ENCODE peak calls at places on chromosomes 7 and 10, in six cellular contexts. O, I, W, R, L and H are unnamed samples.

GRCh38 chr10:90179696-90180407 is 478.5 kb downstream of the KIF20B start:
- DNase-seq in W (no peak), R (no peak), O (no peak), L (peak), I (peak), H (peak)

GRCh38 chr10:118003146-118003545 is 43.6 kb downstream of the RAB11FIP2 start:
- DNase-seq in R (no peak), W (no peak), L (no peak), O (no peak), I (no peak), H (no peak)

GRCh38 chr10:30219977-30220751 is 128.9 kb downstream of the MTPAP start:
- DNase-seq in I (peak), O (no peak), R (no peak), L (no peak), W (no peak), H (peak)

GRCh38 chr7:112362796-112363195 is 87.5 kb upstream of the IFRD1 start:
- DNase-seq in L (no peak), I (no peak), R (no peak), W (no peak), O (no peak), H (peak)

GRCh38 chr10:61211468-61211867 is 241.7 kb downstream of the TMEM26 start:
- DNase-seq in R (no peak), L (peak), O (no peak), W (no peak), I (no peak), H (peak)

GRCh38 chr7:157404845-157405481 is 68.2 kb downstream of the DNAJB6 start:
- DNase-seq in R (no peak), W (no peak), L (peak), I (peak), O (no peak), H (peak)

GRCh38 chr10:26556756-26557640 is 118.9 kb downstream of the APBB1IP start:
- DNase-seq in L (peak), W (peak), R (no peak), I (peak), O (peak), H (peak)

GRCh38 chr7:121045090-121045489 is 56.6 kb downstream of the CPED1 start:
- DNase-seq in R (no peak), O (no peak), L (no peak), W (no peak), I (no peak), H (no peak)

GRCh38 chr7:98249106-98249505 is 2.9 kb downstream of the TECPR1 start:
- DNase-seq in O (no peak), W (no peak), R (no peak), L (no peak), I (no peak), H (peak)

GRCh38 chr7:11193131-11193867 is 219.6 kb downstream of the PHF14 start:
- DNase-seq in I (no peak), R (peak), W (peak), O (no peak), L (peak), H (no peak)

GRCh38 chr10:123999956-124000615 is 93.3 kb downstream of the CHST15 start:
- DNase-seq in W (no peak), O (no peak), I (no peak), R (no peak), L (no peak), H (no peak)

GRCh38 chr7:159026271-159027047 is 118.2 kb downstream of the VIPR2 start:
- DNase-seq in O (peak), R (no peak), L (no peak), I (no peak), W (peak), H (no peak)

GRCh38 chr7:100366411-100367250 is 6.7 kb upstream of the PILRA start:
- DNase-seq in R (no peak), O (no peak), L (no peak), I (no peak), W (no peak), H (no peak)

GRCh38 chr7:155422599-155423336 is 35.2 kb upstream of the EN2 start:
- DNase-seq in L (no peak), O (no peak), I (no peak), W (no peak), R (no peak), H (no peak)

GRCh38 chr7:155423337-155424285 is 34.3 kb upstream of the EN2 start:
- DNase-seq in I (no peak), O (no peak), W (no peak), L (no peak), R (no peak), H (no peak)

GRCh38 chr7:155420116-155420515 is 37.8 kb upstream of the EN2 start:
- DNase-seq in I (no peak), L (no peak), O (no peak), W (no peak), R (no peak), H (no peak)

GRCh38 chr7:155424301-155425010 is 33.5 kb upstream of the EN2 start:
- DNase-seq in R (no peak), O (no peak), I (no peak), W (no peak), L (no peak), H (no peak)

GRCh38 chr7:155422151-155422550 is 35.8 kb upstream of the EN2 start:
- DNase-seq in R (no peak), W (no peak), O (no peak), I (no peak), L (no peak), H (no peak)
- H4K91ac ChIP-seq in R (no peak), W (no peak), O (no peak), I (no peak), L (no peak), H (no peak)

DNA sequence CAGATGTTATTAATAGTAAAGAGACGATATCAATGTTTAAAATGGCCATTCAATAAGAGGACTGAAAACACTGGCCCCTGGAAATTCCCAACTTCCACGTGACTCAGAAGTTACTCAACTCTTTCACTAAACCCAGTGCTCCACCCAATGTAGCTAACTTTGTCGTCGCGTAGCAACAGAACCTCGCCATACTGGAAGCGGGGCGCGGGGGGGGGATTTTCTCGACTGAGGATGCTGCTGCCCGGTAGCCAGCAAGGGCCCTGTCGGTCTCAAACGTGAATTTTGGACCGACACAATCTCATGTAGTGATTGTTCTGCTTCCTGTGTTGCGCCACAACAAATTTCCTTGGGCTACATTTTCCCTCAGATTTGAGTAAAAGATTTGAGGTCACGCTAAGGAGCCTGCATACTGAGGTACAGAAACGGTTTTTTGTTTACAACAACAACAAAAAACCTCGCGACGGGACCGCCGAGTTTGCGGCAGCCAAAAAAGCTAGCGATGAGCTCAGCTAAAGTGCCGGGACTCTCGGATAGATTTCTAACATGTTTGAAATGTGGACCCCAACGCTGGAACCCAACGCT is 977 bp upstream of the SFR1 start:
- DNase-seq in L (peak), W (peak), R (peak), I (peak), O (peak), H (peak)
- H4K8ac ChIP-seq in L (peak), W (no peak), R (peak), I (peak), O (no peak), H (peak)

DNA sequence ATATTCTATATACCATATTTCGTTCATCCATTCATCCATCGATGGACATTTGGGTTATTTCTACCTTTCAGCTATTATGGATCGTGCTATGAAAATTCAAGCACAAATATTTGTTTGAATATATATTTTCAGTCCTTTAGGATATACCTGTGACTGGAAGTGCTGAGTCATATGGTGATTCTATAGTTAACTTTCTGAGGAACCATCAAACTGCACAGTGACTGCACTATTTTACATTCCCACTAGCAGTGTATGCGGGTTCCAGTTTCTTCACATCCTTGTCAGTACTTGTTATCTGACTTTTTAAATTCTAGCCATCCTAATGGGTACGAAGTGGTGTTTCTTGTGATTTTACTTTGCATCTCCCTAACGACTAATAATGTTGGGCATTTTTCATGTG is 104.0 kb downstream of the MAPK8 start:
- DNase-seq in W (no peak), L (no peak), I (no peak), O (no peak), R (no peak), H (peak)
- H4K91ac ChIP-seq in W (no peak), L (no peak), I (no peak), O (no peak), R (no peak), H (no peak)

DNA sequence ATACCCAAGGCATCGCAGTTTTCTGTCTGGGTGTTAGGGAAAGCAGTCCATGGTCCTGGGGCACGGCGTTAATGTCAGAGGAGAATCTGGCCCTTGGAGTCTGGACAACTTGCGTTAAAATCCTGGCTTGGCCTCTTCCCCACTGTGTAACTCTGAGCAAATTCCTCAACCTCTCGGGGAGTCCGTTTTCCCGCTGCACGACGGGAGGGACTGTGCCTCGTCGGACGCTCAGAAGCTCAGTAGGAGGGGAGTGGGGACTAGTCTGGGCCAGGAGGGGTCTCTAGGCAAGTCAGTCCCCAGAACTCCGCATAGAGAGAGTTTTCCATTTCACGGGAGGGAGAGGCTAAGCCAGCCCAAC is 6.6 kb upstream of the EVX1 start:
- DNase-seq in W (no peak), I (no peak), O (no peak), L (no peak), R (no peak), H (no peak)
- H4K8ac ChIP-seq in W (no peak), I (no peak), O (no peak), L (no peak), R (no peak), H (peak)

DNA sequence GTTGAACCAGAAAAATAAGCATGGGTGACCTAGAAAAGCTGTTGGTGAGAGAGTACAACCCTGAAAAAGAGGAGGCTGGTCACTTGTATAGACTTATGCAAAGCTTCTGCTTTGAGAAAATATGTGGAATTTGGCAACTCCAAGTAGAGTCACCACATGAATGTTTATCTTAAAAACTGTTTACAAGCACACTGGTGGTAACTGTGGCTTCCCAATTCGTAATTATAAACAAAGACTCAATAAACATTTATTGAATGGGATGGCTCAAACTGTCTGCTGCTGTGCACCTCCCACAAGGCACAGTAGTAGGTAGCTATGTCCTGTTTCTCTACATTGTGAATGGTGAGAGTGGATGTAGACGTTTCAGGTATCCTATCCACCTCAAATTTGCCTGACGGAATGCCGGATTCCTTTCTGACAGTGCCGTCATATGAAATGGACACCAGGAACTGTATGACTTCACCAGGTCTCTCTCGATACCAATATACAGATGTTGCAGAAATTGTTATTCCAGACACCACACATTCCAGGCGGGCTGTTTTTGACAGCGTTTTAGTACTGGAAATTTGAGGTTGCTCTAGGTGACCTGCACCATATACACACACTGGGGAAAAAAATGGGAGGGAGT is 43.4 kb upstream of the TARP start:
- DNase-seq in I (peak), R (no peak), W (no peak), L (peak), O (no peak), H (peak)
- H4K91ac ChIP-seq in I (no peak), R (no peak), W (no peak), L (no peak), O (no peak), H (no peak)